ENCODE peak calls at places on chromosomes 13 and 19, in six cellular contexts. One of them, this sample, is unnamed.

GRCh38 chr13:42967660-42968059 is 24.4 kb downstream of the EPSTI1 start:
- DNase-seq in fibroblast of lung: no peak
- DNase-seq in CD8-positive, alpha-beta memory T cell: no peak
- DNase-seq in transverse colon: peak; percentile 34
- DNase-seq in CD4-positive, CD25-positive, alpha-beta regulatory T cell: no peak
- DNase-seq in tibial nerve: no peak
- DNase-seq in this sample: no peak

GRCh38 chr13:59000770-59001169 is 1163.0 kb downstream of the DIAPH3 start:
- DNase-seq in transverse colon: no peak
- DNase-seq in CD8-positive, alpha-beta memory T cell: no peak
- DNase-seq in fibroblast of lung: peak; percentile 32
- DNase-seq in tibial nerve: no peak
- DNase-seq in CD4-positive, CD25-positive, alpha-beta regulatory T cell: no peak
- DNase-seq in this sample: peak; percentile 11

GRCh38 chr19:35673121-35673804 is 6.9 kb downstream of the UPK1A start:
- DNase-seq in fibroblast of lung: peak; percentile 43
- DNase-seq in tibial nerve: no peak
- DNase-seq in CD4-positive, CD25-positive, alpha-beta regulatory T cell: no peak
- DNase-seq in transverse colon: peak; percentile 35
- DNase-seq in CD8-positive, alpha-beta memory T cell: no peak
- DNase-seq in this sample: peak; percentile 59

GRCh38 chr19:12720296-12720695 is 3.4 kb downstream of the TNPO2 start:
- DNase-seq in CD4-positive, CD25-positive, alpha-beta regulatory T cell: no peak
- DNase-seq in transverse colon: no peak
- DNase-seq in CD8-positive, alpha-beta memory T cell: no peak
- DNase-seq in fibroblast of lung: no peak
- DNase-seq in tibial nerve: no peak
- DNase-seq in this sample: no peak

GRCh38 chr13:96780105-96780504 is 214.2 kb downstream of the OXGR1 start:
- DNase-seq in transverse colon: no peak
- DNase-seq in tibial nerve: no peak
- DNase-seq in fibroblast of lung: no peak
- DNase-seq in CD8-positive, alpha-beta memory T cell: no peak
- DNase-seq in CD4-positive, CD25-positive, alpha-beta regulatory T cell: no peak
- DNase-seq in this sample: peak; percentile 6

GRCh38 chr13:44894001-44894770 is 95.1 kb downstream of the NUFIP1 start:
- DNase-seq in CD8-positive, alpha-beta memory T cell: no peak
- DNase-seq in fibroblast of lung: no peak
- DNase-seq in tibial nerve: no peak
- DNase-seq in transverse colon: no peak
- DNase-seq in CD4-positive, CD25-positive, alpha-beta regulatory T cell: no peak
- DNase-seq in this sample: no peak

GRCh38 chr19:17513801-17514200 is 2.4 kb downstream of the PGLS start:
- DNase-seq in transverse colon: no peak
- DNase-seq in tibial nerve: no peak
- DNase-seq in CD4-positive, CD25-positive, alpha-beta regulatory T cell: no peak
- DNase-seq in fibroblast of lung: peak; percentile 65
- DNase-seq in CD8-positive, alpha-beta memory T cell: no peak
- DNase-seq in this sample: no peak

GRCh38 chr19:4067396-4068057 is 828 bp upstream of the ZBTB7A start:
- DNase-seq in transverse colon: no peak
- DNase-seq in tibial nerve: no peak
- DNase-seq in fibroblast of lung: no peak
- DNase-seq in CD8-positive, alpha-beta memory T cell: peak; percentile 81
- DNase-seq in CD4-positive, CD25-positive, alpha-beta regulatory T cell: no peak
- DNase-seq in this sample: no peak

GRCh38 chr19:19404879-19405860 is at the start of gene GATAD2A:
- DNase-seq in transverse colon: peak; percentile 96
- DNase-seq in CD4-positive, CD25-positive, alpha-beta regulatory T cell: peak; percentile 92
- DNase-seq in CD8-positive, alpha-beta memory T cell: peak; percentile 93
- DNase-seq in tibial nerve: peak; percentile 93
- DNase-seq in fibroblast of lung: peak; percentile 86
- DNase-seq in this sample: peak; percentile 76

GRCh38 chr13:45367358-45367757 is 26.4 kb upstream of the TPT1 start:
- DNase-seq in tibial nerve: no peak
- DNase-seq in CD8-positive, alpha-beta memory T cell: peak; percentile 83
- DNase-seq in CD4-positive, CD25-positive, alpha-beta regulatory T cell: peak; percentile 90
- DNase-seq in transverse colon: peak; percentile 81
- DNase-seq in fibroblast of lung: peak; percentile 94
- DNase-seq in this sample: peak; percentile 91

GRCh38 chr13:108787709-108788394 is 158.4 kb downstream of the MYO16 start:
- DNase-seq in transverse colon: no peak
- DNase-seq in tibial nerve: no peak
- DNase-seq in CD8-positive, alpha-beta memory T cell: no peak
- DNase-seq in fibroblast of lung: no peak
- DNase-seq in CD4-positive, CD25-positive, alpha-beta regulatory T cell: no peak
- DNase-seq in this sample: no peak

GRCh38 chr19:3785464-3785937 is 680 bp downstream of the MATK start:
- DNase-seq in fibroblast of lung: no peak
- DNase-seq in CD8-positive, alpha-beta memory T cell: peak; percentile 30
- DNase-seq in tibial nerve: no peak
- DNase-seq in CD4-positive, CD25-positive, alpha-beta regulatory T cell: no peak
- DNase-seq in transverse colon: no peak
- DNase-seq in this sample: no peak

GRCh38 chr19:33740811-33741396 is 55.8 kb upstream of the KCTD15 start:
- DNase-seq in fibroblast of lung: peak; percentile 27
- DNase-seq in transverse colon: no peak
- DNase-seq in CD8-positive, alpha-beta memory T cell: no peak
- DNase-seq in tibial nerve: no peak
- DNase-seq in CD4-positive, CD25-positive, alpha-beta regulatory T cell: no peak
- DNase-seq in this sample: peak; percentile 32

GRCh38 chr19:23482829-23483228 is 87.6 kb upstream of the ZNF91 start:
- DNase-seq in transverse colon: no peak
- DNase-seq in tibial nerve: no peak
- DNase-seq in CD8-positive, alpha-beta memory T cell: no peak
- DNase-seq in CD4-positive, CD25-positive, alpha-beta regulatory T cell: no peak
- DNase-seq in fibroblast of lung: no peak
- DNase-seq in this sample: no peak

GRCh38 chr19:34838248-34838647 is 65.2 kb upstream of the ZNF599 start:
- DNase-seq in tibial nerve: no peak
- DNase-seq in fibroblast of lung: no peak
- DNase-seq in CD4-positive, CD25-positive, alpha-beta regulatory T cell: no peak
- DNase-seq in CD8-positive, alpha-beta memory T cell: no peak
- DNase-seq in transverse colon: no peak
- DNase-seq in this sample: no peak

GRCh38 chr19:2276429-2276989 is 5.5 kb downstream of the PEAK3 start:
- DNase-seq in transverse colon: no peak
- DNase-seq in CD8-positive, alpha-beta memory T cell: no peak
- DNase-seq in tibial nerve: no peak
- DNase-seq in fibroblast of lung: no peak
- DNase-seq in CD4-positive, CD25-positive, alpha-beta regulatory T cell: no peak
- DNase-seq in this sample: no peak

GRCh38 chr13:79534596-79534995 is 53.6 kb downstream of the NDFIP2 start:
- DNase-seq in tibial nerve: no peak
- DNase-seq in fibroblast of lung: no peak
- DNase-seq in CD8-positive, alpha-beta memory T cell: no peak
- DNase-seq in transverse colon: no peak
- DNase-seq in CD4-positive, CD25-positive, alpha-beta regulatory T cell: no peak
- DNase-seq in this sample: no peak

GRCh38 chr13:24328145-24328544 is 18.8 kb downstream of the C1QTNF9 start:
- DNase-seq in CD4-positive, CD25-positive, alpha-beta regulatory T cell: no peak
- DNase-seq in fibroblast of lung: no peak
- DNase-seq in tibial nerve: no peak
- DNase-seq in CD8-positive, alpha-beta memory T cell: peak; percentile 1
- DNase-seq in transverse colon: no peak
- DNase-seq in this sample: no peak

GRCh38 chr19:35736913-35737886 is 5.1 kb downstream of the IGFLR1 start:
- DNase-seq in CD4-positive, CD25-positive, alpha-beta regulatory T cell: peak; percentile 28
- DNase-seq in CD8-positive, alpha-beta memory T cell: peak; percentile 25
- DNase-seq in tibial nerve: no peak
- DNase-seq in fibroblast of lung: no peak
- DNase-seq in transverse colon: no peak
- DNase-seq in this sample: no peak

GRCh38 chr19:1848399-1849131 is at the start of gene REXO1:
- DNase-seq in CD8-positive, alpha-beta memory T cell: peak; percentile 99
- DNase-seq in tibial nerve: peak; percentile 98
- DNase-seq in fibroblast of lung: peak; percentile 87
- DNase-seq in transverse colon: peak; percentile 98
- DNase-seq in CD4-positive, CD25-positive, alpha-beta regulatory T cell: peak; percentile 99
- DNase-seq in this sample: peak; percentile 92

GRCh38 chr19:45767410-45767880 is 1.6 kb downstream of the SIX5 start:
- DNase-seq in tibial nerve: peak; percentile 82
- DNase-seq in CD8-positive, alpha-beta memory T cell: no peak
- DNase-seq in transverse colon: peak; percentile 74
- DNase-seq in fibroblast of lung: peak; percentile 89
- DNase-seq in CD4-positive, CD25-positive, alpha-beta regulatory T cell: no peak
- DNase-seq in this sample: peak; percentile 79

GRCh38 chr13:30141773-30142501 is 165.4 kb downstream of the KATNAL1 start:
- DNase-seq in CD4-positive, CD25-positive, alpha-beta regulatory T cell: no peak
- DNase-seq in transverse colon: no peak
- DNase-seq in fibroblast of lung: no peak
- DNase-seq in tibial nerve: no peak
- DNase-seq in CD8-positive, alpha-beta memory T cell: no peak
- DNase-seq in this sample: no peak

GRCh38 chr13:113579686-113580085 is 4.9 kb upstream of the TFDP1 start:
- DNase-seq in CD4-positive, CD25-positive, alpha-beta regulatory T cell: no peak
- DNase-seq in transverse colon: no peak
- DNase-seq in fibroblast of lung: no peak
- DNase-seq in tibial nerve: no peak
- DNase-seq in CD8-positive, alpha-beta memory T cell: no peak
- DNase-seq in this sample: no peak

GRCh38 chr13:77492982-77493381 is 42.5 kb upstream of the SCEL start:
- DNase-seq in CD4-positive, CD25-positive, alpha-beta regulatory T cell: no peak
- DNase-seq in tibial nerve: no peak
- DNase-seq in fibroblast of lung: peak; percentile 46
- DNase-seq in CD8-positive, alpha-beta memory T cell: no peak
- DNase-seq in transverse colon: no peak
- DNase-seq in this sample: peak; percentile 14

GRCh38 chr19:47650695-47651094 is 41.8 kb downstream of the BICRA start:
- DNase-seq in CD4-positive, CD25-positive, alpha-beta regulatory T cell: no peak
- DNase-seq in transverse colon: no peak
- DNase-seq in CD8-positive, alpha-beta memory T cell: no peak
- DNase-seq in fibroblast of lung: no peak
- DNase-seq in tibial nerve: no peak
- DNase-seq in this sample: no peak

GRCh38 chr13:101730420-101731000 is 278.0 kb downstream of the ITGBL1 start:
- DNase-seq in fibroblast of lung: no peak
- DNase-seq in tibial nerve: no peak
- DNase-seq in CD4-positive, CD25-positive, alpha-beta regulatory T cell: no peak
- DNase-seq in transverse colon: no peak
- DNase-seq in CD8-positive, alpha-beta memory T cell: no peak
- DNase-seq in this sample: no peak

GRCh38 chr19:47445527-47445926 is 26.2 kb downstream of the SLC8A2 start:
- DNase-seq in transverse colon: no peak
- DNase-seq in fibroblast of lung: no peak
- DNase-seq in CD8-positive, alpha-beta memory T cell: no peak
- DNase-seq in tibial nerve: no peak
- DNase-seq in CD4-positive, CD25-positive, alpha-beta regulatory T cell: no peak
- DNase-seq in this sample: no peak

GRCh38 chr19:53882391-53883050 is 524 bp downstream of the PRKCG start:
- DNase-seq in transverse colon: no peak
- DNase-seq in fibroblast of lung: no peak
- DNase-seq in tibial nerve: no peak
- DNase-seq in CD4-positive, CD25-positive, alpha-beta regulatory T cell: no peak
- DNase-seq in CD8-positive, alpha-beta memory T cell: no peak
- DNase-seq in this sample: no peak
- H3K27ac ChIP-seq in transverse colon: no peak overlapping the region
- H3K27ac ChIP-seq in fibroblast of lung: no peak overlapping the region
- H3K27ac ChIP-seq in tibial nerve: no peak overlapping the region
- H3K27ac ChIP-seq in CD4-positive, CD25-positive, alpha-beta regulatory T cell: no peak overlapping the region
- H3K27ac ChIP-seq in CD8-positive, alpha-beta memory T cell: no peak overlapping the region
- H3K27ac ChIP-seq in this sample: no peak overlapping the region

GRCh38 chr19:49683814-49684250 is 5.6 kb upstream of the ADM5 start:
- DNase-seq in CD4-positive, CD25-positive, alpha-beta regulatory T cell: no peak
- DNase-seq in tibial nerve: no peak
- DNase-seq in transverse colon: no peak
- DNase-seq in fibroblast of lung: no peak
- DNase-seq in CD8-positive, alpha-beta memory T cell: no peak
- DNase-seq in this sample: no peak
- H3K27ac ChIP-seq in CD4-positive, CD25-positive, alpha-beta regulatory T cell: no peak overlapping the region
- H3K27ac ChIP-seq in tibial nerve: no peak overlapping the region
- H3K27ac ChIP-seq in transverse colon: no peak overlapping the region
- H3K27ac ChIP-seq in fibroblast of lung: no peak overlapping the region
- H3K27ac ChIP-seq in CD8-positive, alpha-beta memory T cell: no peak overlapping the region
- H3K27ac ChIP-seq in this sample: no peak overlapping the region

DNA sequence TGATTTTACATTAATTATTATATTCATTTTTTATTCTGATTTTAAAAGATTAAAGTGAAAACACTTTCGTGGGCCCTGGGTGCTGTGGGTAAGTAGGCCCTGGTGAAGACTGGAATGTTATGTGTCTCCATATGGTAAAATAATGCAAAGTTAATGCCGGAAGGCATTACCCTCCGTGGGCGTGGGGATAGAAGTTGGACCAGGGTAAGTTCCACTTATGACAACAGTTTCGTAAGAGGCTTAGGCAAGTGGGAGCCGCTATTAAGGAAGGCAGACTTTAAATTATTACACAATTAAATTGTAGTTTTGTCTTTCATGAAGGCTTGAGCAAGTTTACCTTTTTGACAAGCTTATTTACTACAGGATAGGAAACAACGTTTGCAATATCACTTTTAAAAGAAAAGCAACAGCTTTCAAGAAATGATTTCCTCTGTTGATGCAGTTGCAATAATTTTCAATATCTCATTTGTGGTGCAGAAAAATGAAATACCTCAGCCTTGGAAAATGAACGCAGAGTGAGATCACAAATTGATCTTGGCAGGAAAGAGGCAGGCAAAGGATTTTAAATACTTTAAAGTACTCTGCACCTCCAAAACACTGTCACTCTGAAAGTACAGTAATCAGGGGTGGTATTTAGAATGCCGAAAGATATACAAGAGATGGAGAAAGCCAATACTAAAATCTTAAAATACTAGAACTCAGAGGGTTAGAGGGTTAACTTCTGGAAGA is 310.5 kb downstream of the DCT start:
- DNase-seq in transverse colon: no peak
- DNase-seq in CD4-positive, CD25-positive, alpha-beta regulatory T cell: no peak
- DNase-seq in tibial nerve: no peak
- DNase-seq in CD8-positive, alpha-beta memory T cell: no peak
- DNase-seq in fibroblast of lung: peak; percentile 74
- DNase-seq in this sample: peak; percentile 13
- H3K27ac ChIP-seq in transverse colon: no peak overlapping the region
- H3K27ac ChIP-seq in CD4-positive, CD25-positive, alpha-beta regulatory T cell: no peak overlapping the region
- H3K27ac ChIP-seq in tibial nerve: no peak overlapping the region
- H3K27ac ChIP-seq in CD8-positive, alpha-beta memory T cell: no peak overlapping the region
- H3K27ac ChIP-seq in fibroblast of lung: no peak overlapping the region
- H3K27ac ChIP-seq in this sample: no peak overlapping the region

GRCh38 chr13:94328336-94329041 is 151.0 kb downstream of the DCT start:
- DNase-seq in CD8-positive, alpha-beta memory T cell: no peak
- DNase-seq in CD4-positive, CD25-positive, alpha-beta regulatory T cell: no peak
- DNase-seq in fibroblast of lung: no peak
- DNase-seq in transverse colon: no peak
- DNase-seq in tibial nerve: no peak
- DNase-seq in this sample: no peak

GRCh38 chr13:94331281-94331680 is 148.2 kb downstream of the DCT start:
- DNase-seq in fibroblast of lung: no peak
- DNase-seq in transverse colon: no peak
- DNase-seq in tibial nerve: no peak
- DNase-seq in CD4-positive, CD25-positive, alpha-beta regulatory T cell: no peak
- DNase-seq in CD8-positive, alpha-beta memory T cell: no peak
- DNase-seq in this sample: no peak

GRCh38 chr13:94329277-94329676 is 150.2 kb downstream of the DCT start:
- DNase-seq in fibroblast of lung: peak; percentile 76
- DNase-seq in CD8-positive, alpha-beta memory T cell: no peak
- DNase-seq in CD4-positive, CD25-positive, alpha-beta regulatory T cell: no peak
- DNase-seq in tibial nerve: no peak
- DNase-seq in transverse colon: no peak
- DNase-seq in this sample: peak; percentile 74

GRCh38 chr13:94330552-94331071 is 148.9 kb downstream of the DCT start:
- DNase-seq in tibial nerve: no peak
- DNase-seq in transverse colon: no peak
- DNase-seq in fibroblast of lung: no peak
- DNase-seq in CD8-positive, alpha-beta memory T cell: peak; percentile 70
- DNase-seq in CD4-positive, CD25-positive, alpha-beta regulatory T cell: peak; percentile 64
- DNase-seq in this sample: no peak

GRCh38 chr13:94329754-94330551 is 149.5 kb downstream of the DCT start:
- DNase-seq in CD4-positive, CD25-positive, alpha-beta regulatory T cell: no peak
- DNase-seq in fibroblast of lung: peak; percentile 95
- DNase-seq in tibial nerve: peak; percentile 68
- DNase-seq in transverse colon: no peak
- DNase-seq in CD8-positive, alpha-beta memory T cell: no peak
- DNase-seq in this sample: peak; percentile 92
- H3K27ac ChIP-seq in CD4-positive, CD25-positive, alpha-beta regulatory T cell: no peak overlapping the region
- H3K27ac ChIP-seq in fibroblast of lung: peak overlapping the region; percentile 66
- H3K27ac ChIP-seq in tibial nerve: peak overlapping the region; percentile 19
- H3K27ac ChIP-seq in transverse colon: peak overlapping the region; percentile 50
- H3K27ac ChIP-seq in CD8-positive, alpha-beta memory T cell: no peak overlapping the region
- H3K27ac ChIP-seq in this sample: peak overlapping the region; percentile 93

This sample was measured in brain microvascular endothelial cell.